ENCODE peak calls at places on chromosome 16, in nine cellular contexts. One of them, this sample, is unnamed.

GRCh38 chr16:55467898-55468297 is 11.1 kb upstream of the MMP2 start:
- DNase-seq in A673: no peak
- DNase-seq in Calu3: no peak
- DNase-seq in upper lobe of right lung: no peak
- DNase-seq in CD4-positive, CD25-positive, alpha-beta regulatory T cell: no peak
- DNase-seq in fibroblast of lung: no peak
- DNase-seq in NCI-H2081: no peak
- DNase-seq in left lobe of liver: no peak
- DNase-seq in endothelial cell: no peak
- DNase-seq in this sample: no peak

GRCh38 chr16:85573696-85574641 is 39.2 kb upstream of the GSE1 start:
- DNase-seq in A673: peak
- DNase-seq in Calu3: no peak
- DNase-seq in upper lobe of right lung: no peak
- DNase-seq in CD4-positive, CD25-positive, alpha-beta regulatory T cell: no peak
- DNase-seq in fibroblast of lung: peak
- DNase-seq in NCI-H2081: peak
- DNase-seq in left lobe of liver: no peak
- DNase-seq in endothelial cell: no peak
- DNase-seq in this sample: peak

GRCh38 chr16:87728026-87728425 is 37.8 kb downstream of the KLHDC4 start:
- DNase-seq in A673: no peak
- DNase-seq in Calu3: no peak
- DNase-seq in upper lobe of right lung: no peak
- DNase-seq in CD4-positive, CD25-positive, alpha-beta regulatory T cell: no peak
- DNase-seq in fibroblast of lung: peak
- DNase-seq in NCI-H2081: no peak
- DNase-seq in left lobe of liver: no peak
- DNase-seq in endothelial cell: no peak
- DNase-seq in this sample: no peak

GRCh38 chr16:17354121-17354750 is 116.5 kb downstream of the XYLT1 start:
- DNase-seq in A673: no peak
- DNase-seq in Calu3: no peak
- DNase-seq in upper lobe of right lung: no peak
- DNase-seq in CD4-positive, CD25-positive, alpha-beta regulatory T cell: no peak
- DNase-seq in fibroblast of lung: no peak
- DNase-seq in NCI-H2081: no peak
- DNase-seq in left lobe of liver: no peak
- DNase-seq in endothelial cell: no peak
- DNase-seq in this sample: no peak

GRCh38 chr16:16992986-16993783 is 477.6 kb downstream of the XYLT1 start:
- DNase-seq in A673: no peak
- DNase-seq in Calu3: no peak
- DNase-seq in upper lobe of right lung: no peak
- DNase-seq in CD4-positive, CD25-positive, alpha-beta regulatory T cell: peak
- DNase-seq in fibroblast of lung: no peak
- DNase-seq in NCI-H2081: no peak
- DNase-seq in left lobe of liver: no peak
- DNase-seq in endothelial cell: peak
- DNase-seq in this sample: no peak

GRCh38 chr16:7597677-7598076 is 265.0 kb downstream of the RBFOX1 start:
- DNase-seq in A673: no peak
- DNase-seq in Calu3: no peak
- DNase-seq in upper lobe of right lung: no peak
- DNase-seq in CD4-positive, CD25-positive, alpha-beta regulatory T cell: no peak
- DNase-seq in fibroblast of lung: no peak
- DNase-seq in NCI-H2081: no peak
- DNase-seq in left lobe of liver: no peak
- DNase-seq in endothelial cell: no peak
- DNase-seq in this sample: no peak

GRCh38 chr16:4561565-4561964 is 5.4 kb downstream of the C16orf96 start:
- DNase-seq in A673: no peak
- DNase-seq in Calu3: no peak
- DNase-seq in upper lobe of right lung: no peak
- DNase-seq in CD4-positive, CD25-positive, alpha-beta regulatory T cell: no peak
- DNase-seq in fibroblast of lung: no peak
- DNase-seq in NCI-H2081: no peak
- DNase-seq in left lobe of liver: no peak
- DNase-seq in endothelial cell: no peak
- DNase-seq in this sample: no peak

GRCh38 chr16:87255866-87256265 is 61.3 kb downstream of the C16orf95 start:
- DNase-seq in A673: no peak
- DNase-seq in Calu3: no peak
- DNase-seq in upper lobe of right lung: peak
- DNase-seq in CD4-positive, CD25-positive, alpha-beta regulatory T cell: no peak
- DNase-seq in fibroblast of lung: no peak
- DNase-seq in NCI-H2081: no peak
- DNase-seq in left lobe of liver: no peak
- DNase-seq in endothelial cell: no peak
- DNase-seq in this sample: no peak

GRCh38 chr16:14301150-14302030 is 230.3 kb downstream of the MRTFB start:
- DNase-seq in A673: no peak
- DNase-seq in Calu3: peak
- DNase-seq in upper lobe of right lung: peak
- DNase-seq in CD4-positive, CD25-positive, alpha-beta regulatory T cell: no peak
- DNase-seq in fibroblast of lung: no peak
- DNase-seq in NCI-H2081: no peak
- DNase-seq in left lobe of liver: peak
- DNase-seq in endothelial cell: no peak
- DNase-seq in this sample: peak

GRCh38 chr16:46976550-46976949 is 3.1 kb upstream of the DNAJA2 start:
- DNase-seq in A673: no peak
- DNase-seq in Calu3: no peak
- DNase-seq in upper lobe of right lung: no peak
- DNase-seq in CD4-positive, CD25-positive, alpha-beta regulatory T cell: peak
- DNase-seq in fibroblast of lung: no peak
- DNase-seq in NCI-H2081: no peak
- DNase-seq in left lobe of liver: peak
- DNase-seq in endothelial cell: no peak
- DNase-seq in this sample: peak

GRCh38 chr16:30096862-30097563 is 1.0 kb upstream of the YPEL3 start:
- DNase-seq in A673: no peak
- DNase-seq in Calu3: no peak
- DNase-seq in upper lobe of right lung: no peak
- DNase-seq in CD4-positive, CD25-positive, alpha-beta regulatory T cell: peak
- DNase-seq in fibroblast of lung: no peak
- DNase-seq in NCI-H2081: no peak
- DNase-seq in left lobe of liver: no peak
- DNase-seq in endothelial cell: no peak
- DNase-seq in this sample: peak

GRCh38 chr16:88083582-88083981 is 132.3 kb downstream of the BANP start:
- DNase-seq in A673: no peak
- DNase-seq in Calu3: no peak
- DNase-seq in upper lobe of right lung: no peak
- DNase-seq in CD4-positive, CD25-positive, alpha-beta regulatory T cell: no peak
- DNase-seq in fibroblast of lung: no peak
- DNase-seq in NCI-H2081: no peak
- DNase-seq in left lobe of liver: no peak
- DNase-seq in endothelial cell: no peak
- DNase-seq in this sample: no peak

GRCh38 chr16:49129935-49130334 is 151.7 kb downstream of the CBLN1 start:
- DNase-seq in A673: no peak
- DNase-seq in Calu3: no peak
- DNase-seq in upper lobe of right lung: no peak
- DNase-seq in CD4-positive, CD25-positive, alpha-beta regulatory T cell: no peak
- DNase-seq in fibroblast of lung: no peak
- DNase-seq in NCI-H2081: no peak
- DNase-seq in left lobe of liver: no peak
- DNase-seq in endothelial cell: no peak
- DNase-seq in this sample: no peak

GRCh38 chr16:57802635-57803412 is 533 bp upstream of the KIFC3 start:
- DNase-seq in A673: no peak
- DNase-seq in Calu3: no peak
- DNase-seq in upper lobe of right lung: no peak
- DNase-seq in CD4-positive, CD25-positive, alpha-beta regulatory T cell: no peak
- DNase-seq in fibroblast of lung: peak
- DNase-seq in NCI-H2081: no peak
- DNase-seq in left lobe of liver: no peak
- DNase-seq in endothelial cell: no peak
- DNase-seq in this sample: peak

GRCh38 chr16:71882505-71883192 is 1.3 kb downstream of the ZNF821 start:
- DNase-seq in A673: peak
- DNase-seq in Calu3: peak
- DNase-seq in upper lobe of right lung: no peak
- DNase-seq in CD4-positive, CD25-positive, alpha-beta regulatory T cell: peak
- DNase-seq in fibroblast of lung: peak
- DNase-seq in NCI-H2081: peak
- DNase-seq in left lobe of liver: peak
- DNase-seq in endothelial cell: peak
- DNase-seq in this sample: peak

GRCh38 chr16:81558444-81559175 is 114.0 kb downstream of the CMIP start:
- DNase-seq in A673: no peak
- DNase-seq in Calu3: peak
- DNase-seq in upper lobe of right lung: peak
- DNase-seq in CD4-positive, CD25-positive, alpha-beta regulatory T cell: no peak
- DNase-seq in fibroblast of lung: no peak
- DNase-seq in NCI-H2081: peak
- DNase-seq in left lobe of liver: peak
- DNase-seq in endothelial cell: peak
- DNase-seq in this sample: peak

GRCh38 chr16:68064791-68065365 is 20.3 kb upstream of the NFATC3 start:
- DNase-seq in A673: peak
- DNase-seq in Calu3: peak
- DNase-seq in upper lobe of right lung: peak
- DNase-seq in CD4-positive, CD25-positive, alpha-beta regulatory T cell: peak
- DNase-seq in fibroblast of lung: peak
- DNase-seq in NCI-H2081: peak
- DNase-seq in left lobe of liver: peak
- DNase-seq in endothelial cell: peak
- DNase-seq in this sample: peak

GRCh38 chr16:28836761-28837064 is 9.4 kb downstream of the TUFM start:
- DNase-seq in A673: no peak
- DNase-seq in Calu3: no peak
- DNase-seq in upper lobe of right lung: no peak
- DNase-seq in CD4-positive, CD25-positive, alpha-beta regulatory T cell: no peak
- DNase-seq in fibroblast of lung: no peak
- DNase-seq in NCI-H2081: no peak
- DNase-seq in left lobe of liver: no peak
- DNase-seq in endothelial cell: no peak
- DNase-seq in this sample: no peak

This sample was measured in hepatocyte.